ENCODE peak calls at places on chromosomes 2 and 18, in eight cellular contexts. Z is nephron progenitor cell, N is Daoy, B is activated gamma-delta T cell, J is neural crest cell, X is GM04503, H is NCI-H1417, F is astrocyte of the spinal cord. T is an unnamed sample.

GRCh38 chr18:11946756-11947155 is 34.6 kb upstream of the IMPA2 start:
- DNase-seq in Z (no peak), N (peak; percentile 75), B (no peak), J (no peak), X (no peak), H (no peak), F (peak; percentile 81), T (no peak)

GRCh38 chr18:48045744-48046143 is 115.3 kb upstream of the SMAD2 start:
- DNase-seq in Z (no peak), N (no peak), B (no peak), J (no peak), X (no peak), H (no peak), F (no peak), T (no peak)

GRCh38 chr2:237511885-237512405 is 24.9 kb downstream of the MLPH start:
- DNase-seq in Z (no peak), N (no peak), B (no peak), J (no peak), X (no peak), H (no peak), F (no peak), T (no peak)

GRCh38 chr2:144431384-144431783 is 88.5 kb downstream of the ZEB2 start:
- DNase-seq in Z (no peak), N (no peak), B (no peak), J (no peak), X (no peak), H (peak; percentile 28), F (no peak), T (no peak)

GRCh38 chr2:38060206-38060605 is 15.7 kb downstream of the CYP1B1 start:
- DNase-seq in Z (no peak), N (no peak), B (no peak), J (no peak), X (no peak), H (no peak), F (no peak), T (no peak)

GRCh38 chr18:48356909-48357631 is 52.1 kb downstream of the ZBTB7C start:
- DNase-seq in Z (peak; percentile 35), N (no peak), B (no peak), J (no peak), X (no peak), H (peak; percentile 61), F (no peak), T (no peak)

GRCh38 chr2:239548491-239548890 is 147.7 kb upstream of the HDAC4 start:
- DNase-seq in Z (peak; percentile 20), N (no peak), B (no peak), J (no peak), X (no peak), H (no peak), F (no peak), T (peak; percentile 21)

GRCh38 chr18:22052405-22053105 is 116.8 kb upstream of the GATA6 start:
- DNase-seq in Z (no peak), N (no peak), B (no peak), J (no peak), X (no peak), H (no peak), F (no peak), T (no peak)

GRCh38 chr2:160289803-160290202 is 89.7 kb upstream of the ITGB6 start:
- DNase-seq in Z (no peak), N (no peak), B (no peak), J (no peak), X (no peak), H (no peak), F (no peak), T (no peak)

GRCh38 chr2:111121873-111122630 is 1.3 kb downstream of the BCL2L11 start:
- DNase-seq in Z (peak; percentile 91), N (peak; percentile 94), B (peak; percentile 75), J (peak; percentile 81), X (peak; percentile 37), H (peak; percentile 95), F (peak; percentile 88), T (peak; percentile 91)

GRCh38 chr2:106158871-106159270 is 35.2 kb downstream of the UXS1 start:
- DNase-seq in Z (no peak), N (no peak), B (no peak), J (no peak), X (no peak), H (no peak), F (no peak), T (no peak)

GRCh38 chr2:227890495-227891079 is 19.2 kb downstream of the DAW1 start:
- DNase-seq in Z (peak; percentile 15), N (peak; percentile 17), B (no peak), J (no peak), X (no peak), H (peak; percentile 23), F (peak; percentile 68), T (no peak)

GRCh38 chr18:13553449-13553848 is 172.9 kb downstream of the FAM210A start:
- DNase-seq in Z (no peak), N (no peak), B (no peak), J (no peak), X (no peak), H (no peak), F (no peak), T (peak; percentile 21)

GRCh38 chr2:88615822-88616221 is 11.4 kb downstream of the EIF2AK3 start:
- DNase-seq in Z (no peak), N (no peak), B (no peak), J (no peak), X (no peak), H (no peak), F (no peak), T (no peak)